ENCODE peak calls at places on chromosome 10, in nine cellular contexts. One of them, this sample, is unnamed.

GRCh38 chr10:43479275-43479674 is 42.4 kb downstream of the ZNF487 start:
- DNase-seq in bronchial epithelial cell: no peak
- DNase-seq in heart right ventricle: no peak
- DNase-seq in IMR-90: peak
- DNase-seq in EL: peak
- DNase-seq in neural progenitor cell: no peak
- DNase-seq in NCI-H1092: no peak
- DNase-seq in activated T-helper 1 cell treated with anti-CD3 and anti-CD28 coated beads, Interleukin-12 subunit alpha, Interleukin-12 subunit beta, Interleukin-2, Interleukin-4 antibody, amounts not matched to agents 30 ng/mL and 10 ng/mL and 1 ng/mL, durations not matched to agents 14 hours and 24 hours and 36 hours: no peak
- DNase-seq in COR-L47: no peak
- DNase-seq in this sample: no peak

GRCh38 chr10:124999433-125000365 is 57.8 kb downstream of the ZRANB1 start:
- DNase-seq in bronchial epithelial cell: no peak
- DNase-seq in heart right ventricle: peak
- DNase-seq in IMR-90: peak
- DNase-seq in EL: no peak
- DNase-seq in neural progenitor cell: no peak
- DNase-seq in NCI-H1092: no peak
- DNase-seq in activated T-helper 1 cell treated with anti-CD3 and anti-CD28 coated beads, Interleukin-12 subunit alpha, Interleukin-12 subunit beta, Interleukin-2, Interleukin-4 antibody, amounts not matched to agents 30 ng/mL and 10 ng/mL and 1 ng/mL, durations not matched to agents 14 hours and 24 hours and 36 hours: no peak
- DNase-seq in COR-L47: no peak
- DNase-seq in this sample: no peak

GRCh38 chr10:28587970-28588290 is 55.0 kb downstream of the WAC start:
- DNase-seq in bronchial epithelial cell: peak
- DNase-seq in heart right ventricle: no peak
- DNase-seq in IMR-90: peak
- DNase-seq in EL: peak
- DNase-seq in neural progenitor cell: no peak
- DNase-seq in NCI-H1092: no peak
- DNase-seq in activated T-helper 1 cell treated with anti-CD3 and anti-CD28 coated beads, Interleukin-12 subunit alpha, Interleukin-12 subunit beta, Interleukin-2, Interleukin-4 antibody, amounts not matched to agents 30 ng/mL and 10 ng/mL and 1 ng/mL, durations not matched to agents 14 hours and 24 hours and 36 hours: no peak
- DNase-seq in COR-L47: no peak
- DNase-seq in this sample: no peak

GRCh38 chr10:75708060-75708459 is 276.6 kb downstream of the LRMDA start:
- DNase-seq in bronchial epithelial cell: no peak
- DNase-seq in heart right ventricle: no peak
- DNase-seq in IMR-90: no peak
- DNase-seq in EL: no peak
- DNase-seq in neural progenitor cell: no peak
- DNase-seq in NCI-H1092: no peak
- DNase-seq in activated T-helper 1 cell treated with anti-CD3 and anti-CD28 coated beads, Interleukin-12 subunit alpha, Interleukin-12 subunit beta, Interleukin-2, Interleukin-4 antibody, amounts not matched to agents 30 ng/mL and 10 ng/mL and 1 ng/mL, durations not matched to agents 14 hours and 24 hours and 36 hours: no peak
- DNase-seq in COR-L47: no peak
- DNase-seq in this sample: no peak

GRCh38 chr10:124830445-124830844 is 28.8 kb downstream of the ABRAXAS2 start:
- DNase-seq in bronchial epithelial cell: no peak
- DNase-seq in heart right ventricle: no peak
- DNase-seq in IMR-90: no peak
- DNase-seq in EL: no peak
- DNase-seq in neural progenitor cell: no peak
- DNase-seq in NCI-H1092: no peak
- DNase-seq in activated T-helper 1 cell treated with anti-CD3 and anti-CD28 coated beads, Interleukin-12 subunit alpha, Interleukin-12 subunit beta, Interleukin-2, Interleukin-4 antibody, amounts not matched to agents 30 ng/mL and 10 ng/mL and 1 ng/mL, durations not matched to agents 14 hours and 24 hours and 36 hours: no peak
- DNase-seq in COR-L47: no peak
- DNase-seq in this sample: no peak

GRCh38 chr10:117830832-117831231 is 215.9 kb downstream of the RAB11FIP2 start:
- DNase-seq in bronchial epithelial cell: no peak
- DNase-seq in heart right ventricle: no peak
- DNase-seq in IMR-90: no peak
- DNase-seq in EL: no peak
- DNase-seq in neural progenitor cell: peak
- DNase-seq in NCI-H1092: no peak
- DNase-seq in activated T-helper 1 cell treated with anti-CD3 and anti-CD28 coated beads, Interleukin-12 subunit alpha, Interleukin-12 subunit beta, Interleukin-2, Interleukin-4 antibody, amounts not matched to agents 30 ng/mL and 10 ng/mL and 1 ng/mL, durations not matched to agents 14 hours and 24 hours and 36 hours: peak
- DNase-seq in COR-L47: no peak
- DNase-seq in this sample: peak

GRCh38 chr10:13993169-13993568 is 337.6 kb downstream of the FRMD4A start:
- DNase-seq in bronchial epithelial cell: no peak
- DNase-seq in heart right ventricle: no peak
- DNase-seq in IMR-90: peak
- DNase-seq in EL: peak
- DNase-seq in neural progenitor cell: no peak
- DNase-seq in NCI-H1092: no peak
- DNase-seq in activated T-helper 1 cell treated with anti-CD3 and anti-CD28 coated beads, Interleukin-12 subunit alpha, Interleukin-12 subunit beta, Interleukin-2, Interleukin-4 antibody, amounts not matched to agents 30 ng/mL and 10 ng/mL and 1 ng/mL, durations not matched to agents 14 hours and 24 hours and 36 hours: no peak
- DNase-seq in COR-L47: no peak
- DNase-seq in this sample: no peak

GRCh38 chr10:86411281-86411841 is 44.8 kb upstream of the GRID1 start:
- DNase-seq in bronchial epithelial cell: no peak
- DNase-seq in heart right ventricle: peak
- DNase-seq in IMR-90: peak
- DNase-seq in EL: peak
- DNase-seq in neural progenitor cell: no peak
- DNase-seq in NCI-H1092: no peak
- DNase-seq in activated T-helper 1 cell treated with anti-CD3 and anti-CD28 coated beads, Interleukin-12 subunit alpha, Interleukin-12 subunit beta, Interleukin-2, Interleukin-4 antibody, amounts not matched to agents 30 ng/mL and 10 ng/mL and 1 ng/mL, durations not matched to agents 14 hours and 24 hours and 36 hours: no peak
- DNase-seq in COR-L47: no peak
- DNase-seq in this sample: no peak

GRCh38 chr10:1366811-1367425 is 310.7 kb downstream of the WDR37 start:
- DNase-seq in bronchial epithelial cell: peak
- DNase-seq in heart right ventricle: no peak
- DNase-seq in IMR-90: no peak
- DNase-seq in EL: no peak
- DNase-seq in neural progenitor cell: no peak
- DNase-seq in NCI-H1092: no peak
- DNase-seq in activated T-helper 1 cell treated with anti-CD3 and anti-CD28 coated beads, Interleukin-12 subunit alpha, Interleukin-12 subunit beta, Interleukin-2, Interleukin-4 antibody, amounts not matched to agents 30 ng/mL and 10 ng/mL and 1 ng/mL, durations not matched to agents 14 hours and 24 hours and 36 hours: no peak
- DNase-seq in COR-L47: no peak
- DNase-seq in this sample: no peak